ENCODE peak calls at places on chromosomes 6 and 20, in eight cellular contexts. S is heart left ventricle; H is HS-5; Z is activated CD4-positive, alpha-beta T cell treated with anti-CD3 and anti-CD28 coated beads, Interleukin-2, amount 10 ng/mL, durations not matched to agents 7 days and 5 days; C is NCI-H2171; G is NCI-H345; J is NCI-H510A treated with DMSO at 0.1 percent for 48 hours; W is HL-60. A is an unnamed sample.

GRCh38 chr6:99019341-99019740 is 71.6 kb upstream of the FBXL4 start:
- DNase-seq in C (no peak), H (peak; percentile 82), J (no peak), G (no peak), Z (no peak), W (no peak), S (no peak), A (no peak)

GRCh38 chr6:77036400-77036799 is 426.9 kb downstream of the HTR1B start:
- DNase-seq in C (no peak), W (no peak), S (no peak), J (no peak), H (no peak), G (no peak), Z (no peak), A (no peak)

GRCh38 chr6:46925563-46926253 is 4.0 kb upstream of the ADGRF5 start:
- DNase-seq in Z (no peak), J (no peak), W (no peak), C (no peak), H (peak; percentile 64), G (no peak), S (no peak), A (peak; percentile 94)

GRCh38 chr6:36720251-36721141 is 22.9 kb downstream of the RAB44 start:
- DNase-seq in J (peak; percentile 67), S (no peak), Z (no peak), H (no peak), G (no peak), C (no peak), W (peak; percentile 30), A (no peak)

GRCh38 chr6:137150072-137150471 is 23.4 kb downstream of the IL22RA2 start:
- DNase-seq in J (no peak), H (no peak), W (peak; percentile 34), S (no peak), Z (no peak), G (no peak), C (no peak), A (no peak)

GRCh38 chr6:71349395-71349794 is 60.8 kb downstream of the OGFRL1 start:
- DNase-seq in J (no peak), H (peak; percentile 28), S (no peak), Z (no peak), G (no peak), W (no peak), C (peak; percentile 5), A (peak; percentile 68)

GRCh38 chr6:165889636-165890403 is 226.8 kb upstream of the PDE10A start:
- DNase-seq in J (peak; percentile 25), S (no peak), Z (no peak), W (no peak), G (no peak), C (no peak), H (no peak), A (peak; percentile 56)

GRCh38 chr6:158978752-158979151 is 21.2 kb downstream of the RSPH3 start:
- DNase-seq in J (no peak), C (no peak), G (no peak), W (no peak), Z (no peak), H (peak; percentile 29), S (no peak), A (no peak)

GRCh38 chr6:129153257-129153656 is 270.3 kb downstream of the LAMA2 start:
- DNase-seq in G (no peak), Z (no peak), C (no peak), H (no peak), W (no peak), S (no peak), J (no peak), A (no peak)

GRCh38 chr6:25476126-25476525 is 175.9 kb upstream of the SCGN start:
- DNase-seq in S (no peak), W (no peak), J (no peak), Z (no peak), H (peak; percentile 46), C (no peak), G (no peak), A (no peak)

GRCh38 chr20:15036938-15037337 is 699.5 kb upstream of the FLRT3 start:
- DNase-seq in W (no peak), G (no peak), J (no peak), C (no peak), H (no peak), S (no peak), Z (no peak), A (no peak)

GRCh38 chr6:14795451-14795850 is 450.4 kb upstream of the JARID2 start:
- DNase-seq in S (no peak), Z (no peak), J (no peak), G (no peak), C (no peak), H (no peak), W (no peak), A (no peak)

GRCh38 chr20:51679254-51679921 is 88.8 kb downstream of the ATP9A start:
- DNase-seq in S (no peak), Z (no peak), J (no peak), G (no peak), H (no peak), C (no peak), W (no peak), A (no peak)

GRCh38 chr6:162576009-162576408 is 151.6 kb downstream of the PRKN start:
- DNase-seq in S (no peak), C (no peak), W (no peak), G (no peak), Z (no peak), H (no peak), J (no peak), A (no peak)

GRCh38 chr20:17617212-17617867 is 47.5 kb downstream of the DSTN start:
- DNase-seq in H (no peak), S (peak; percentile 67), W (peak; percentile 63), Z (peak; percentile 56), J (peak; percentile 47), G (peak; percentile 34), C (peak; percentile 53), A (no peak)

GRCh38 chr20:32287231-32287638 is 9.8 kb downstream of the KIF3B start:
- DNase-seq in G (no peak), S (no peak), C (no peak), W (no peak), J (no peak), Z (no peak), H (no peak), A (no peak)

GRCh38 chr6:11769244-11769643 is 9.4 kb downstream of the ADTRP start:
- DNase-seq in H (no peak), S (no peak), W (no peak), Z (no peak), J (no peak), G (no peak), C (no peak), A (no peak)

GRCh38 chr6:138087549-138087948 is 19.7 kb downstream of the PERP start:
- DNase-seq in G (peak; percentile 69), C (no peak), W (no peak), H (no peak), Z (no peak), S (no peak), J (no peak), A (peak; percentile 44)

GRCh38 chr6:52595000-52595795 is 18.3 kb upstream of the TRAM2 start:
- DNase-seq in W (no peak), C (peak; percentile 60), Z (no peak), H (no peak), J (peak; percentile 72), S (peak; percentile 36), G (no peak), A (no peak)

GRCh38 chr6:3355358-3356055 is 96.8 kb downstream of the PSMG4 start:
- DNase-seq in G (no peak), C (no peak), H (no peak), W (no peak), S (peak; percentile 39), J (no peak), Z (no peak), A (peak; percentile 39)

GRCh38 chr20:43901296-43901695 is 13.4 kb upstream of the TOX2 start:
- DNase-seq in H (no peak), G (no peak), W (no peak), C (no peak), Z (no peak), J (no peak), S (no peak), A (no peak)